ENCODE peak calls at places on chromosomes 12 and 14, in ten cellular contexts. S, C, A, X, Z, D, W, P, N and E are unnamed samples.

GRCh38 chr12:107320929-107321618 is 227.7 kb upstream of the CRY1 start:
- DNase-seq in X (peak; percentile 46), C (peak; percentile 47), Z (no peak), S (no peak), P (peak; percentile 15), D (no peak), N (no peak), A (no peak), W (peak; percentile 60), E (no peak)

GRCh38 chr12:63928305-63928704 is 83.8 kb downstream of the SRGAP1 start:
- DNase-seq in Z (no peak), P (no peak), C (no peak), N (no peak), D (no peak), S (no peak), X (no peak), A (no peak), W (no peak), E (no peak)

GRCh38 chr12:132795847-132796246 is 32.8 kb downstream of the GOLGA3 start:
- DNase-seq in S (no peak), N (no peak), Z (no peak), C (no peak), A (no peak), P (no peak), W (no peak), X (no peak), D (no peak), E (no peak)

GRCh38 chr14:84298738-84299137 is 1231.2 kb upstream of the FLRT2 start:
- DNase-seq in Z (no peak), W (peak; percentile 4), X (no peak), C (no peak), S (no peak), A (no peak), P (no peak), N (no peak), D (no peak), E (no peak)

GRCh38 chr12:51349026-51349425 is 2.5 kb upstream of the CELA1 start:
- DNase-seq in X (no peak), N (no peak), S (no peak), W (no peak), Z (no peak), P (no peak), A (no peak), D (no peak), C (peak; percentile 77), E (no peak)

GRCh38 chr12:49838973-49839633 is 3.8 kb downstream of the BCDIN3D start:
- DNase-seq in W (peak; percentile 60), Z (no peak), A (no peak), N (peak; percentile 42), S (no peak), D (no peak), P (no peak), C (peak; percentile 68), X (no peak), E (no peak)

GRCh38 chr14:61225304-61225703 is 55.8 kb downstream of the TMEM30B start:
- DNase-seq in S (no peak), Z (no peak), W (no peak), C (no peak), D (no peak), N (no peak), P (no peak), X (no peak), A (no peak), E (no peak)

GRCh38 chr12:116955382-116956021 is 44.8 kb downstream of the FBXW8 start:
- DNase-seq in A (peak; percentile 22), X (no peak), Z (peak; percentile 94), S (peak; percentile 28), N (no peak), W (peak; percentile 74), D (no peak), P (no peak), C (peak; percentile 51), E (peak; percentile 62)

GRCh38 chr12:55681142-55682077 is 26.3 kb downstream of the ITGA7 start:
- DNase-seq in W (peak; percentile 97), N (peak; percentile 55), X (no peak), Z (peak; percentile 69), S (no peak), C (peak; percentile 49), D (peak; percentile 64), A (peak; percentile 28), P (peak; percentile 37), E (no peak)

GRCh38 chr12:120831648-120832267 is 72.4 kb downstream of the SPPL3 start:
- DNase-seq in A (no peak), Z (no peak), S (no peak), X (no peak), C (no peak), W (peak; percentile 33), P (no peak), D (no peak), N (no peak), E (no peak)